ENCODE peak calls at places on chromosomes 13 and 19, in six cellular contexts. One of them, this sample, is unnamed.

GRCh38 chr19:55437410-55437809 is 5.7 kb downstream of the SHISA7 start:
- DNase-seq in endothelial cell of umbilical vein: peak
- DNase-seq in vagina: no peak
- DNase-seq in uterus: no peak
- DNase-seq in NB4: peak
- DNase-seq in A549: peak
- DNase-seq in this sample: no peak

GRCh38 chr19:2477732-2478191 is 1.8 kb downstream of the GADD45B start:
- DNase-seq in endothelial cell of umbilical vein: peak
- DNase-seq in vagina: no peak
- DNase-seq in uterus: peak
- DNase-seq in NB4: peak
- DNase-seq in A549: no peak
- DNase-seq in this sample: no peak

GRCh38 chr19:47540748-47541147 is 25.9 kb upstream of the NAPA start:
- DNase-seq in endothelial cell of umbilical vein: no peak
- DNase-seq in vagina: no peak
- DNase-seq in uterus: no peak
- DNase-seq in NB4: no peak
- DNase-seq in A549: peak
- DNase-seq in this sample: no peak

GRCh38 chr13:111895896-111896821 is 170.8 kb upstream of the SOX1 start:
- DNase-seq in endothelial cell of umbilical vein: no peak
- DNase-seq in vagina: peak
- DNase-seq in uterus: no peak
- DNase-seq in NB4: no peak
- DNase-seq in A549: no peak
- DNase-seq in this sample: no peak

GRCh38 chr19:50666346-50667176 is 17.3 kb downstream of the C19orf81 start:
- DNase-seq in endothelial cell of umbilical vein: no peak
- DNase-seq in vagina: no peak
- DNase-seq in uterus: no peak
- DNase-seq in NB4: no peak
- DNase-seq in A549: no peak
- DNase-seq in this sample: no peak

GRCh38 chr19:29668746-29669609 is 3.7 kb downstream of the PLEKHF1 start:
- DNase-seq in endothelial cell of umbilical vein: no peak
- DNase-seq in vagina: no peak
- DNase-seq in uterus: no peak
- DNase-seq in NB4: no peak
- DNase-seq in A549: no peak
- DNase-seq in this sample: peak

GRCh38 chr19:15551183-15552004 is 43.1 kb downstream of the CYP4F22 start:
- DNase-seq in endothelial cell of umbilical vein: no peak
- DNase-seq in vagina: no peak
- DNase-seq in uterus: peak
- DNase-seq in NB4: no peak
- DNase-seq in A549: peak
- DNase-seq in this sample: no peak

GRCh38 chr13:51728972-51729371 is 75.0 kb downstream of the DHRS12 start:
- DNase-seq in endothelial cell of umbilical vein: no peak
- DNase-seq in vagina: no peak
- DNase-seq in uterus: no peak
- DNase-seq in NB4: peak
- DNase-seq in A549: no peak
- DNase-seq in this sample: no peak

GRCh38 chr19:52217576-52217975 is 27.7 kb downstream of the PPP2R1A start:
- DNase-seq in endothelial cell of umbilical vein: no peak
- DNase-seq in vagina: no peak
- DNase-seq in uterus: no peak
- DNase-seq in NB4: no peak
- DNase-seq in A549: no peak
- DNase-seq in this sample: no peak

GRCh38 chr13:29754486-29754806 is 96.0 kb downstream of the UBL3 start:
- DNase-seq in endothelial cell of umbilical vein: peak
- DNase-seq in vagina: no peak
- DNase-seq in uterus: no peak
- DNase-seq in NB4: peak
- DNase-seq in A549: no peak
- DNase-seq in this sample: no peak

GRCh38 chr13:112777637-112778406 is 88.0 kb downstream of the ATP11A start:
- DNase-seq in endothelial cell of umbilical vein: no peak
- DNase-seq in vagina: no peak
- DNase-seq in uterus: no peak
- DNase-seq in NB4: no peak
- DNase-seq in A549: no peak
- DNase-seq in this sample: peak

GRCh38 chr19:3783660-3784584 is 2.3 kb downstream of the MATK start:
- DNase-seq in endothelial cell of umbilical vein: no peak
- DNase-seq in vagina: no peak
- DNase-seq in uterus: no peak
- DNase-seq in NB4: peak
- DNase-seq in A549: no peak
- DNase-seq in this sample: no peak

GRCh38 chr19:12194827-12195500 is 32.1 kb downstream of the ZNF136 start:
- DNase-seq in endothelial cell of umbilical vein: peak
- DNase-seq in vagina: no peak
- DNase-seq in uterus: peak
- DNase-seq in NB4: no peak
- DNase-seq in A549: no peak
- DNase-seq in this sample: peak

GRCh38 chr19:32407004-32407992 is 1.7 kb downstream of the DPY19L3 start:
- DNase-seq in endothelial cell of umbilical vein: no peak
- DNase-seq in vagina: peak
- DNase-seq in uterus: peak
- DNase-seq in NB4: peak
- DNase-seq in A549: no peak
- DNase-seq in this sample: peak

GRCh38 chr13:42266464-42266863 is 5.5 kb upstream of the AKAP11 start:
- DNase-seq in endothelial cell of umbilical vein: peak
- DNase-seq in vagina: no peak
- DNase-seq in uterus: no peak
- DNase-seq in NB4: no peak
- DNase-seq in A549: no peak
- DNase-seq in this sample: no peak

GRCh38 chr13:35860661-35861060 is 270.5 kb downstream of the DCLK1 start:
- DNase-seq in endothelial cell of umbilical vein: no peak
- DNase-seq in vagina: no peak
- DNase-seq in uterus: no peak
- DNase-seq in NB4: no peak
- DNase-seq in A549: no peak
- DNase-seq in this sample: no peak

GRCh38 chr13:100521912-100522490 is 66.6 kb downstream of the GGACT start:
- DNase-seq in endothelial cell of umbilical vein: no peak
- DNase-seq in vagina: no peak
- DNase-seq in uterus: no peak
- DNase-seq in NB4: no peak
- DNase-seq in A549: no peak
- DNase-seq in this sample: no peak

GRCh38 chr19:40006273-40006691 is 9.4 kb downstream of the ZNF546 start:
- DNase-seq in endothelial cell of umbilical vein: peak
- DNase-seq in vagina: no peak
- DNase-seq in uterus: no peak
- DNase-seq in NB4: no peak
- DNase-seq in A549: peak
- DNase-seq in this sample: no peak

GRCh38 chr13:31965361-31966066 is 66.1 kb upstream of the FRY start:
- DNase-seq in endothelial cell of umbilical vein: peak
- DNase-seq in vagina: no peak
- DNase-seq in uterus: no peak
- DNase-seq in NB4: no peak
- DNase-seq in A549: no peak
- DNase-seq in this sample: no peak

GRCh38 chr19:11138659-11139526 is 16.7 kb downstream of the SPC24 start:
- DNase-seq in endothelial cell of umbilical vein: peak
- DNase-seq in vagina: peak
- DNase-seq in uterus: peak
- DNase-seq in NB4: peak
- DNase-seq in A549: peak
- DNase-seq in this sample: peak

GRCh38 chr13:45055902-45056648 is 64.2 kb upstream of the GTF2F2 start:
- DNase-seq in endothelial cell of umbilical vein: no peak
- DNase-seq in vagina: no peak
- DNase-seq in uterus: peak
- DNase-seq in NB4: no peak
- DNase-seq in A549: no peak
- DNase-seq in this sample: no peak

GRCh38 chr13:77239312-77239711 is 87.6 kb downstream of the MYCBP2 start:
- DNase-seq in endothelial cell of umbilical vein: peak
- DNase-seq in vagina: no peak
- DNase-seq in uterus: no peak
- DNase-seq in NB4: no peak
- DNase-seq in A549: no peak
- DNase-seq in this sample: no peak

GRCh38 chr13:26967119-26968038 is 204.2 kb downstream of the USP12 start:
- DNase-seq in endothelial cell of umbilical vein: no peak
- DNase-seq in vagina: no peak
- DNase-seq in uterus: no peak
- DNase-seq in NB4: no peak
- DNase-seq in A549: no peak
- DNase-seq in this sample: no peak

GRCh38 chr13:44365899-44366298 is 7.7 kb upstream of the SERP2 start:
- DNase-seq in endothelial cell of umbilical vein: peak
- DNase-seq in vagina: no peak
- DNase-seq in uterus: no peak
- DNase-seq in NB4: no peak
- DNase-seq in A549: no peak
- DNase-seq in this sample: no peak

GRCh38 chr13:95099541-95099940 is 201.7 kb downstream of the ABCC4 start:
- DNase-seq in endothelial cell of umbilical vein: peak
- DNase-seq in vagina: no peak
- DNase-seq in uterus: no peak
- DNase-seq in NB4: no peak
- DNase-seq in A549: peak
- DNase-seq in this sample: no peak

GRCh38 chr13:109182777-109183465 is 553.5 kb downstream of the MYO16 start:
- DNase-seq in endothelial cell of umbilical vein: no peak
- DNase-seq in vagina: no peak
- DNase-seq in uterus: no peak
- DNase-seq in NB4: no peak
- DNase-seq in A549: no peak
- DNase-seq in this sample: no peak

GRCh38 chr13:48635478-48635877 is 18.3 kb upstream of the CYSLTR2 start:
- DNase-seq in endothelial cell of umbilical vein: no peak
- DNase-seq in vagina: no peak
- DNase-seq in uterus: no peak
- DNase-seq in NB4: no peak
- DNase-seq in A549: no peak
- DNase-seq in this sample: no peak

GRCh38 chr19:18208098-18208951 is 4.5 kb upstream of the RAB3A start:
- DNase-seq in endothelial cell of umbilical vein: peak
- DNase-seq in vagina: no peak
- DNase-seq in uterus: peak
- DNase-seq in NB4: peak
- DNase-seq in A549: no peak
- DNase-seq in this sample: no peak

GRCh38 chr13:73230714-73231113 is 171.9 kb downstream of the KLF5 start:
- DNase-seq in endothelial cell of umbilical vein: no peak
- DNase-seq in vagina: no peak
- DNase-seq in uterus: no peak
- DNase-seq in NB4: peak
- DNase-seq in A549: no peak
- DNase-seq in this sample: no peak

GRCh38 chr13:98782654-98783053 is 30.2 kb upstream of the SLC15A1 start:
- DNase-seq in endothelial cell of umbilical vein: no peak
- DNase-seq in vagina: no peak
- DNase-seq in uterus: no peak
- DNase-seq in NB4: peak
- DNase-seq in A549: no peak
- DNase-seq in this sample: no peak

GRCh38 chr19:53165691-53166091 is 6.8 kb upstream of the ZNF347 start:
- DNase-seq in endothelial cell of umbilical vein: no peak
- DNase-seq in vagina: no peak
- DNase-seq in uterus: no peak
- DNase-seq in NB4: no peak
- DNase-seq in A549: no peak
- DNase-seq in this sample: no peak

GRCh38 chr19:1407662-1408299 is 395 bp downstream of the DAZAP1 start:
- DNase-seq in endothelial cell of umbilical vein: no peak
- DNase-seq in vagina: no peak
- DNase-seq in uterus: no peak
- DNase-seq in NB4: peak
- DNase-seq in A549: no peak
- DNase-seq in this sample: no peak
- TF ChIP-seq POLR2A in endothelial cell of umbilical vein: no peak
- TF ChIP-seq POLR2A in vagina: no peak
- TF ChIP-seq POLR2A in uterus: no peak
- TF ChIP-seq POLR2A in NB4: no peak
- TF ChIP-seq POLR2A in A549: no peak
- TF ChIP-seq POLR2A in this sample: no peak

GRCh38 chr13:84983321-84983720 is 815.9 kb downstream of the SLITRK6 start:
- DNase-seq in endothelial cell of umbilical vein: no peak
- DNase-seq in vagina: no peak
- DNase-seq in uterus: no peak
- DNase-seq in NB4: no peak
- DNase-seq in A549: no peak
- DNase-seq in this sample: no peak
- TF ChIP-seq CTCF in endothelial cell of umbilical vein: no peak
- TF ChIP-seq CTCF in vagina: no peak
- TF ChIP-seq CTCF in uterus: no peak
- TF ChIP-seq CTCF in NB4: no peak
- TF ChIP-seq CTCF in A549: no peak
- TF ChIP-seq CTCF in this sample: no peak

GRCh38 chr19:1156305-1156801 is 17.7 kb downstream of the SBNO2 start:
- DNase-seq in endothelial cell of umbilical vein: no peak
- DNase-seq in vagina: no peak
- DNase-seq in uterus: peak
- DNase-seq in NB4: no peak
- DNase-seq in A549: no peak
- DNase-seq in this sample: peak

GRCh38 chr19:1153891-1154730 is 20.0 kb downstream of the SBNO2 start:
- DNase-seq in endothelial cell of umbilical vein: no peak
- DNase-seq in vagina: no peak
- DNase-seq in uterus: peak
- DNase-seq in NB4: no peak
- DNase-seq in A549: no peak
- DNase-seq in this sample: no peak

GRCh38 chr19:1156830-1157615 is 17.0 kb downstream of the SBNO2 start:
- DNase-seq in endothelial cell of umbilical vein: no peak
- DNase-seq in vagina: no peak
- DNase-seq in uterus: peak
- DNase-seq in NB4: no peak
- DNase-seq in A549: no peak
- DNase-seq in this sample: no peak

GRCh38 chr19:1155352-1156304 is 18.4 kb downstream of the SBNO2 start:
- DNase-seq in endothelial cell of umbilical vein: no peak
- DNase-seq in vagina: no peak
- DNase-seq in uterus: peak
- DNase-seq in NB4: peak
- DNase-seq in A549: no peak
- DNase-seq in this sample: no peak

GRCh38 chr19:1154731-1155351 is 19.2 kb downstream of the SBNO2 start:
- DNase-seq in endothelial cell of umbilical vein: peak
- DNase-seq in vagina: no peak
- DNase-seq in uterus: peak
- DNase-seq in NB4: peak
- DNase-seq in A549: peak
- DNase-seq in this sample: peak
- H3K4me3 ChIP-seq in endothelial cell of umbilical vein: no peak
- H3K4me3 ChIP-seq in vagina: peak
- H3K4me3 ChIP-seq in uterus: peak
- H3K4me3 ChIP-seq in NB4: no peak
- H3K4me3 ChIP-seq in A549: peak
- H3K4me3 ChIP-seq in this sample: no peak

GRCh38 chr19:45058622-45059159 is 17.6 kb downstream of the ZNF296 start:
- DNase-seq in endothelial cell of umbilical vein: no peak
- DNase-seq in vagina: no peak
- DNase-seq in uterus: no peak
- DNase-seq in NB4: no peak
- DNase-seq in A549: no peak
- DNase-seq in this sample: no peak
- TF ChIP-seq POLR2A in endothelial cell of umbilical vein: no peak
- TF ChIP-seq POLR2A in vagina: no peak
- TF ChIP-seq POLR2A in uterus: no peak
- TF ChIP-seq POLR2A in NB4: no peak
- TF ChIP-seq POLR2A in A549: no peak
- TF ChIP-seq POLR2A in this sample: no peak

This sample was measured in lower leg skin.